ENCODE peak calls at places on chromosomes 13 and 19, in seven cellular contexts. One of them, this sample, is unnamed.
A peak's percentile ranks its signal among the peaks of the same experiment; 100 is the strongest.

GRCh38 chr13:48216204-48216711 is 16.7 kb upstream of the ITM2B start:
- DNase-seq in breast epithelium: no peak
- DNase-seq in GM12892: no peak
- DNase-seq in transverse colon: no peak
- DNase-seq in prostate gland: no peak
- DNase-seq in upper lobe of left lung: no peak
- DNase-seq in vagina: no peak
- DNase-seq in this sample: no peak

GRCh38 chr19:19643158-19644053 is at the start of gene GMIP:
- DNase-seq in breast epithelium: peak; percentile 64
- DNase-seq in GM12892: peak; percentile 96
- DNase-seq in transverse colon: peak; percentile 91
- DNase-seq in prostate gland: peak; percentile 66
- DNase-seq in upper lobe of left lung: peak; percentile 98
- DNase-seq in vagina: no peak
- DNase-seq in this sample: peak; percentile 93

GRCh38 chr19:6501740-6502648 is at the start of gene TUBB4A:
- DNase-seq in breast epithelium: no peak
- DNase-seq in GM12892: peak; percentile 70
- DNase-seq in transverse colon: peak; percentile 28
- DNase-seq in prostate gland: no peak
- DNase-seq in upper lobe of left lung: peak; percentile 86
- DNase-seq in vagina: no peak
- DNase-seq in this sample: no peak

GRCh38 chr19:48826606-48827020 is 9.7 kb downstream of the HSD17B14 start:
- DNase-seq in breast epithelium: no peak
- DNase-seq in GM12892: no peak
- DNase-seq in transverse colon: peak; percentile 29
- DNase-seq in prostate gland: no peak
- DNase-seq in upper lobe of left lung: peak; percentile 18
- DNase-seq in vagina: no peak
- DNase-seq in this sample: no peak

GRCh38 chr13:97058896-97059295 is 64.6 kb upstream of the OXGR1 start:
- DNase-seq in breast epithelium: no peak
- DNase-seq in GM12892: no peak
- DNase-seq in transverse colon: no peak
- DNase-seq in prostate gland: no peak
- DNase-seq in upper lobe of left lung: no peak
- DNase-seq in vagina: no peak
- DNase-seq in this sample: no peak

GRCh38 chr13:72555601-72556000 is 171.8 kb downstream of the MZT1 start:
- DNase-seq in breast epithelium: no peak
- DNase-seq in GM12892: no peak
- DNase-seq in transverse colon: no peak
- DNase-seq in prostate gland: no peak
- DNase-seq in upper lobe of left lung: no peak
- DNase-seq in vagina: no peak
- DNase-seq in this sample: no peak

GRCh38 chr13:45658586-45659235 is 43.2 kb upstream of the ERICH6B start:
- DNase-seq in breast epithelium: no peak
- DNase-seq in GM12892: no peak
- DNase-seq in transverse colon: no peak
- DNase-seq in prostate gland: no peak
- DNase-seq in upper lobe of left lung: no peak
- DNase-seq in vagina: no peak
- DNase-seq in this sample: peak; percentile 53

GRCh38 chr13:34990399-34991224 is 48.5 kb downstream of the NBEA start:
- DNase-seq in breast epithelium: no peak
- DNase-seq in GM12892: no peak
- DNase-seq in transverse colon: no peak
- DNase-seq in prostate gland: no peak
- DNase-seq in upper lobe of left lung: no peak
- DNase-seq in vagina: no peak
- DNase-seq in this sample: no peak

GRCh38 chr13:45882626-45883025 is 31.1 kb upstream of the SIAH3 start:
- DNase-seq in breast epithelium: no peak
- DNase-seq in GM12892: no peak
- DNase-seq in transverse colon: no peak
- DNase-seq in prostate gland: no peak
- DNase-seq in upper lobe of left lung: no peak
- DNase-seq in vagina: no peak
- DNase-seq in this sample: no peak

GRCh38 chr19:29546583-29547190 is 20.9 kb downstream of the VSTM2B start:
- DNase-seq in breast epithelium: no peak
- DNase-seq in GM12892: no peak
- DNase-seq in transverse colon: no peak
- DNase-seq in prostate gland: no peak
- DNase-seq in upper lobe of left lung: no peak
- DNase-seq in vagina: no peak
- DNase-seq in this sample: no peak

GRCh38 chr13:50016421-50016820 is 1.2 kb downstream of the KCNRG start:
- DNase-seq in breast epithelium: no peak
- DNase-seq in GM12892: no peak
- DNase-seq in transverse colon: no peak
- DNase-seq in prostate gland: no peak
- DNase-seq in upper lobe of left lung: no peak
- DNase-seq in vagina: no peak
- DNase-seq in this sample: no peak

GRCh38 chr19:11481777-11482383 is 1.0 kb upstream of the ELAVL3 start:
- DNase-seq in breast epithelium: peak; percentile 54
- DNase-seq in GM12892: peak; percentile 88
- DNase-seq in transverse colon: peak; percentile 47
- DNase-seq in prostate gland: peak; percentile 21
- DNase-seq in upper lobe of left lung: peak; percentile 89
- DNase-seq in vagina: no peak
- DNase-seq in this sample: no peak

GRCh38 chr13:25901460-25902376 is 150.1 kb downstream of the SHISA2 start:
- DNase-seq in breast epithelium: no peak
- DNase-seq in GM12892: no peak
- DNase-seq in transverse colon: no peak
- DNase-seq in prostate gland: peak; percentile 74
- DNase-seq in upper lobe of left lung: no peak
- DNase-seq in vagina: no peak
- DNase-seq in this sample: no peak

GRCh38 chr13:104385409-104385808 is 1319.2 kb upstream of the SLC10A2 start:
- DNase-seq in breast epithelium: no peak
- DNase-seq in GM12892: no peak
- DNase-seq in transverse colon: no peak
- DNase-seq in prostate gland: no peak
- DNase-seq in upper lobe of left lung: no peak
- DNase-seq in vagina: no peak
- DNase-seq in this sample: no peak

GRCh38 chr13:110726726-110727125 is 13.2 kb downstream of the ING1 start:
- DNase-seq in breast epithelium: no peak
- DNase-seq in GM12892: no peak
- DNase-seq in transverse colon: peak; percentile 34
- DNase-seq in prostate gland: no peak
- DNase-seq in upper lobe of left lung: no peak
- DNase-seq in vagina: no peak
- DNase-seq in this sample: no peak

GRCh38 chr13:21040120-21040834 is 21.1 kb downstream of the LATS2 start:
- DNase-seq in breast epithelium: no peak
- DNase-seq in GM12892: no peak
- DNase-seq in transverse colon: no peak
- DNase-seq in prostate gland: no peak
- DNase-seq in upper lobe of left lung: no peak
- DNase-seq in vagina: no peak
- DNase-seq in this sample: peak; percentile 66

GRCh38 chr19:50332014-50332263 is 2.8 kb upstream of the KCNC3 start:
- DNase-seq in breast epithelium: no peak
- DNase-seq in GM12892: peak; percentile 7
- DNase-seq in transverse colon: no peak
- DNase-seq in prostate gland: no peak
- DNase-seq in upper lobe of left lung: no peak
- DNase-seq in vagina: no peak
- DNase-seq in this sample: no peak

GRCh38 chr13:113792821-113793717 is 34.0 kb downstream of the TMEM255B start:
- DNase-seq in breast epithelium: no peak
- DNase-seq in GM12892: no peak
- DNase-seq in transverse colon: peak; percentile 25
- DNase-seq in prostate gland: no peak
- DNase-seq in upper lobe of left lung: no peak
- DNase-seq in vagina: no peak
- DNase-seq in this sample: no peak

DNA sequence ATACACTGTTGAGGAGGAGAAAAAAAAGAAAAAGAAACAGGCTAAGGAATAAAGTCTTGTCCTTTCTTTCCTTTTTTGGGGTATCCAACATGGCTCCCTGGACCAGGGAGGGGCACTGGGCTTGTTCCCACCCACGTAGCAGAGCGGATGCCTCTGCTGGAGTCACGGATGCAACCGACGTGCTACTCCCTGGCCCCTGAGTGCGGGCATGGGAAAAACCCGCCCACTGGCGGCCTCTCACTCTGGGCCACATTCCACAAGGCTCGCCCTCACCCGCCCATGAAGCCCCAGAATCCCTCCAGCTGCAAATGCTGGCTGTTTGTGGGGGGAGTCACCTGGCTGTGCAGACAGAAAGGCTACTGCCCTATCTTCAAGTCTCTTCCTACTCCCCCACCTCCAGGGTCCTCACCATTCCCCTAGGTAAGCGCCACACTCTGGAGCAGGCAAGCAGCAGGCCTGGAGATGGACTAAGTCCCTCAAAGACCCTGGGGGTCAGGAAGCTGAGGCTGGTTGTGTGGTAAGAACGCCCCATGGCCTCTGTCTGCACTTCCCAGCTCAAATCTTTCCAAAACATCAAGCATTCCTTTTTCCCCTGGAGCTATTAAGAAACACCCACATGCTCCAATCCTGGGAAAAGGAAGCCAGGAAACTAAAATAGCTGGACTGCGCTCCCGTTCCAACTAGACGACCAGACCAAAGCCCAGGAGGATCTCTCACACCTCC is 17.8 kb upstream of the EPHX3 start:
- DNase-seq in breast epithelium: peak; percentile 44
- DNase-seq in GM12892: no peak
- DNase-seq in transverse colon: no peak
- DNase-seq in prostate gland: no peak
- DNase-seq in upper lobe of left lung: no peak
- DNase-seq in vagina: no peak
- DNase-seq in this sample: no peak
- TF ChIP-seq POLR2AphosphoS5 in breast epithelium: no peak
- TF ChIP-seq POLR2AphosphoS5 in GM12892: no peak
- TF ChIP-seq POLR2AphosphoS5 in transverse colon: no peak
- TF ChIP-seq POLR2AphosphoS5 in prostate gland: no peak
- TF ChIP-seq POLR2AphosphoS5 in upper lobe of left lung: no peak
- TF ChIP-seq POLR2AphosphoS5 in vagina: peak; percentile 61
- TF ChIP-seq POLR2AphosphoS5 in this sample: peak; percentile 3

GRCh38 chr19:45771331-45771933 is 2.4 kb upstream of the SIX5 start:
- DNase-seq in breast epithelium: no peak
- DNase-seq in GM12892: no peak
- DNase-seq in transverse colon: no peak
- DNase-seq in prostate gland: no peak
- DNase-seq in upper lobe of left lung: peak; percentile 89
- DNase-seq in vagina: no peak
- DNase-seq in this sample: no peak

GRCh38 chr19:45768644-45769053 is 403 bp downstream of the SIX5 start:
- DNase-seq in breast epithelium: peak; percentile 61
- DNase-seq in GM12892: no peak
- DNase-seq in transverse colon: peak; percentile 50
- DNase-seq in prostate gland: no peak
- DNase-seq in upper lobe of left lung: peak; percentile 93
- DNase-seq in vagina: no peak
- DNase-seq in this sample: no peak

GRCh38 chr19:45769054-45769782 is at the start of gene SIX5:
- DNase-seq in breast epithelium: peak; percentile 96
- DNase-seq in GM12892: peak; percentile 98
- DNase-seq in transverse colon: peak; percentile 99
- DNase-seq in prostate gland: peak; percentile 97
- DNase-seq in upper lobe of left lung: peak; percentile 100
- DNase-seq in vagina: peak; percentile 98
- DNase-seq in this sample: peak; percentile 99

GRCh38 chr19:45769821-45770191 is 754 bp upstream of the SIX5 start:
- DNase-seq in breast epithelium: no peak
- DNase-seq in GM12892: no peak
- DNase-seq in transverse colon: peak; percentile 65
- DNase-seq in prostate gland: peak; percentile 59
- DNase-seq in upper lobe of left lung: peak; percentile 84
- DNase-seq in vagina: no peak
- DNase-seq in this sample: no peak

GRCh38 chr19:45770192-45771101 is 1.4 kb upstream of the SIX5 start:
- DNase-seq in breast epithelium: peak; percentile 99
- DNase-seq in GM12892: peak; percentile 95
- DNase-seq in transverse colon: peak; percentile 97
- DNase-seq in prostate gland: peak; percentile 98
- DNase-seq in upper lobe of left lung: peak; percentile 98
- DNase-seq in vagina: peak; percentile 100
- DNase-seq in this sample: peak; percentile 99
- TF ChIP-seq POLR2AphosphoS5 in breast epithelium: peak; percentile 45
- TF ChIP-seq POLR2AphosphoS5 in GM12892: no peak
- TF ChIP-seq POLR2AphosphoS5 in transverse colon: peak; percentile 79
- TF ChIP-seq POLR2AphosphoS5 in prostate gland: peak; percentile 90
- TF ChIP-seq POLR2AphosphoS5 in upper lobe of left lung: no peak
- TF ChIP-seq POLR2AphosphoS5 in vagina: peak; percentile 91
- TF ChIP-seq POLR2AphosphoS5 in this sample: peak; percentile 77

GRCh38 chr13:39385154-39385553 is 217.8 kb downstream of the LHFPL6 start:
- DNase-seq in breast epithelium: no peak
- DNase-seq in GM12892: no peak
- DNase-seq in transverse colon: no peak
- DNase-seq in prostate gland: no peak
- DNase-seq in upper lobe of left lung: no peak
- DNase-seq in vagina: no peak
- DNase-seq in this sample: no peak

GRCh38 chr13:39381456-39381855 is 221.5 kb downstream of the LHFPL6 start:
- DNase-seq in breast epithelium: no peak
- DNase-seq in GM12892: no peak
- DNase-seq in transverse colon: no peak
- DNase-seq in prostate gland: no peak
- DNase-seq in upper lobe of left lung: no peak
- DNase-seq in vagina: no peak
- DNase-seq in this sample: no peak

GRCh38 chr13:39379667-39380655 is 223.0 kb downstream of the LHFPL6 start:
- DNase-seq in breast epithelium: no peak
- DNase-seq in GM12892: no peak
- DNase-seq in transverse colon: no peak
- DNase-seq in prostate gland: no peak
- DNase-seq in upper lobe of left lung: no peak
- DNase-seq in vagina: no peak
- DNase-seq in this sample: no peak

GRCh38 chr13:39385621-39386231 is 217.3 kb downstream of the LHFPL6 start:
- DNase-seq in breast epithelium: no peak
- DNase-seq in GM12892: no peak
- DNase-seq in transverse colon: no peak
- DNase-seq in prostate gland: no peak
- DNase-seq in upper lobe of left lung: no peak
- DNase-seq in vagina: no peak
- DNase-seq in this sample: no peak
- TF ChIP-seq POLR2AphosphoS5 in breast epithelium: no peak
- TF ChIP-seq POLR2AphosphoS5 in GM12892: no peak
- TF ChIP-seq POLR2AphosphoS5 in transverse colon: no peak
- TF ChIP-seq POLR2AphosphoS5 in prostate gland: no peak
- TF ChIP-seq POLR2AphosphoS5 in upper lobe of left lung: no peak
- TF ChIP-seq POLR2AphosphoS5 in vagina: no peak
- TF ChIP-seq POLR2AphosphoS5 in this sample: no peak

DNA sequence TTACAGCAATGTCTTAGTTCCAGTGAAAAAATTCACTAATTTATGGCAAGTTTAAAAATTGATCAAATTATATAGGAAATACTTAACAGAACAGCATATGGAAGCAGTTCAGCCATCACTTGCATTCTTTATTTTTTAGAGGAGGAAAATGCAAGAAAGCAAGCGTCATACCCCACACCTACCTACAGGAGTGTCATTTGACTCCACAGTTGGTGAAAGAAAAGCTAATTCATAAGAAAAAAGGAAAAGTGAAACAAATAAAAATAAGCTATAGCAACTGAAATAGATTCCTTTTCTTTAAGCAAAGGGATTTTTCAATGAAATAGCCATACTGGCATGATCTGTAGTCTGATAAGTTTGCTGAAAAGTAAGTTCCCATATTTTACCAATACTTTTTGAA is 111.0 kb downstream of the DOCK9 start:
- DNase-seq in breast epithelium: no peak
- DNase-seq in GM12892: no peak
- DNase-seq in transverse colon: no peak
- DNase-seq in prostate gland: no peak
- DNase-seq in upper lobe of left lung: no peak
- DNase-seq in vagina: no peak
- DNase-seq in this sample: no peak
- TF ChIP-seq POLR2AphosphoS5 in breast epithelium: no peak
- TF ChIP-seq POLR2AphosphoS5 in GM12892: no peak
- TF ChIP-seq POLR2AphosphoS5 in transverse colon: no peak
- TF ChIP-seq POLR2AphosphoS5 in prostate gland: no peak
- TF ChIP-seq POLR2AphosphoS5 in upper lobe of left lung: no peak
- TF ChIP-seq POLR2AphosphoS5 in vagina: no peak
- TF ChIP-seq POLR2AphosphoS5 in this sample: no peak